ENCODE peak calls at places on chromosome 20, in four cellular contexts. One of them, this sample, is unnamed.

GRCh38 chr20:3461911-3462677 is 8.7 kb upstream of the ATRN start:
- DNase-seq in A172: no peak
- DNase-seq in amniotic stem cell: no peak
- DNase-seq in erythroblast: no peak
- DNase-seq in this sample: no peak

GRCh38 chr20:37007898-37008649 is 56.6 kb upstream of the SAMHD1 start:
- DNase-seq in amniotic stem cell: no peak
- DNase-seq in erythroblast: no peak
- DNase-seq in A172: peak
- DNase-seq in this sample: peak

GRCh38 chr20:63491635-63492230 is 7.2 kb downstream of the EEF1A2 start:
- DNase-seq in A172: no peak
- DNase-seq in erythroblast: no peak
- DNase-seq in amniotic stem cell: no peak
- DNase-seq in this sample: no peak

GRCh38 chr20:61830956-61831355 is 234.7 kb downstream of the TAF4 start:
- DNase-seq in amniotic stem cell: no peak
- DNase-seq in erythroblast: no peak
- DNase-seq in A172: no peak
- DNase-seq in this sample: no peak

GRCh38 chr20:9440891-9441290 is 73.5 kb upstream of the LAMP5 start:
- DNase-seq in amniotic stem cell: no peak
- DNase-seq in erythroblast: no peak
- DNase-seq in A172: no peak
- DNase-seq in this sample: no peak

GRCh38 chr20:17910828-17911294 is 57.7 kb downstream of the SNX5 start:
- DNase-seq in amniotic stem cell: no peak
- DNase-seq in A172: peak
- DNase-seq in erythroblast: no peak
- DNase-seq in this sample: peak

GRCh38 chr20:61520076-61520639 is 268.1 kb downstream of the CDH4 start:
- DNase-seq in amniotic stem cell: no peak
- DNase-seq in A172: no peak
- DNase-seq in erythroblast: no peak
- DNase-seq in this sample: no peak

GRCh38 chr20:10660661-10661060 is 13.1 kb downstream of the JAG1 start:
- DNase-seq in erythroblast: no peak
- DNase-seq in A172: peak
- DNase-seq in amniotic stem cell: no peak
- DNase-seq in this sample: no peak

GRCh38 chr20:62461157-62461556 is 14.6 kb downstream of the GATA5 start:
- DNase-seq in erythroblast: no peak
- DNase-seq in amniotic stem cell: no peak
- DNase-seq in A172: no peak
- DNase-seq in this sample: no peak

GRCh38 chr20:56922497-56922896 is 293.4 kb downstream of the TFAP2C start:
- DNase-seq in erythroblast: no peak
- DNase-seq in amniotic stem cell: no peak
- DNase-seq in A172: no peak
- DNase-seq in this sample: no peak

GRCh38 chr20:20448891-20449290 is 81.0 kb downstream of the INSM1 start:
- DNase-seq in amniotic stem cell: no peak
- DNase-seq in erythroblast: no peak
- DNase-seq in A172: no peak
- DNase-seq in this sample: no peak

GRCh38 chr20:51420111-51420510 is 122.4 kb downstream of the NFATC2 start:
- DNase-seq in erythroblast: no peak
- DNase-seq in A172: no peak
- DNase-seq in amniotic stem cell: no peak
- DNase-seq in this sample: no peak

GRCh38 chr20:46635514-46636091 is 15.7 kb downstream of the SLC13A3 start:
- DNase-seq in amniotic stem cell: no peak
- DNase-seq in A172: no peak
- DNase-seq in erythroblast: peak
- DNase-seq in this sample: peak

GRCh38 chr20:49006446-49006980 is 39.6 kb upstream of the CSE1L start:
- DNase-seq in amniotic stem cell: no peak
- DNase-seq in erythroblast: no peak
- DNase-seq in A172: no peak
- DNase-seq in this sample: no peak

GRCh38 chr20:11549172-11550117 is 368.2 kb upstream of the BTBD3 start:
- DNase-seq in amniotic stem cell: no peak
- DNase-seq in A172: no peak
- DNase-seq in erythroblast: no peak
- DNase-seq in this sample: no peak

GRCh38 chr20:54174452-54175175 is 828 bp upstream of the CYP24A1 start:
- DNase-seq in amniotic stem cell: no peak
- DNase-seq in A172: no peak
- DNase-seq in erythroblast: no peak
- DNase-seq in this sample: no peak

GRCh38 chr20:40488401-40488800 is 200.6 kb downstream of the MAFB start:
- DNase-seq in A172: no peak
- DNase-seq in erythroblast: no peak
- DNase-seq in amniotic stem cell: no peak
- DNase-seq in this sample: no peak

GRCh38 chr20:44810061-44810390 is 320 bp downstream of the RIMS4 start:
- DNase-seq in amniotic stem cell: no peak
- DNase-seq in A172: no peak
- DNase-seq in erythroblast: no peak
- DNase-seq in this sample: no peak

GRCh38 chr20:32210206-32210605 is 2.5 kb downstream of the POFUT1 start:
- DNase-seq in amniotic stem cell: no peak
- DNase-seq in erythroblast: no peak
- DNase-seq in A172: no peak
- DNase-seq in this sample: no peak

GRCh38 chr20:57038608-57039440 is 227.6 kb downstream of the BMP7 start:
- DNase-seq in A172: no peak
- DNase-seq in erythroblast: no peak
- DNase-seq in amniotic stem cell: no peak
- DNase-seq in this sample: no peak

GRCh38 chr20:10125757-10126156 is 91.0 kb downstream of the ANKEF1 start:
- DNase-seq in amniotic stem cell: no peak
- DNase-seq in erythroblast: no peak
- DNase-seq in A172: peak
- DNase-seq in this sample: no peak

GRCh38 chr20:46199198-46199597 is 81.1 kb downstream of the CD40 start:
- DNase-seq in A172: no peak
- DNase-seq in amniotic stem cell: no peak
- DNase-seq in erythroblast: peak
- DNase-seq in this sample: no peak